ENCODE peak calls at places on chromosomes 11 and 22, in eight cellular contexts. C, F, W, Q, I, Z, H and B are unnamed samples.

GRCh38 chr11:62677709-62678108 is 1.2 kb downstream of the UBXN1 start:
- DNase-seq in C (no peak), F (no peak), W (no peak), Q (no peak), I (no peak), Z (no peak), H (no peak), B (no peak)

GRCh38 chr11:6799402-6799801 is at the start of gene OR6A2:
- DNase-seq in C (peak), F (peak), W (no peak), Q (no peak), I (no peak), Z (no peak), H (no peak), B (no peak)

GRCh38 chr11:8081591-8082021 is 595 bp downstream of the TUB start:
- DNase-seq in C (no peak), F (no peak), W (no peak), Q (no peak), I (no peak), Z (peak), H (no peak), B (no peak)

GRCh38 chr11:72048718-72049460 is 31.5 kb downstream of the NUMA1 start:
- DNase-seq in C (no peak), F (no peak), W (no peak), Q (no peak), I (peak), Z (no peak), H (no peak), B (no peak)

GRCh38 chr22:49943405-49943765 is 17.2 kb upstream of the PIM3 start:
- DNase-seq in C (no peak), F (no peak), W (no peak), Q (no peak), I (no peak), Z (no peak), H (no peak), B (no peak)

GRCh38 chr22:40326905-40327735 is 19.2 kb upstream of the ADSL start:
- DNase-seq in C (peak), F (no peak), W (no peak), Q (no peak), I (no peak), Z (no peak), H (no peak), B (no peak)

GRCh38 chr22:41910599-41911291 is 4.1 kb downstream of the SHISA8 start:
- DNase-seq in C (peak), F (no peak), W (no peak), Q (no peak), I (peak), Z (peak), H (no peak), B (no peak)

GRCh38 chr11:67468056-67468455 is 995 bp downstream of the TMEM134 start:
- DNase-seq in C (peak), F (no peak), W (no peak), Q (peak), I (no peak), Z (no peak), H (no peak), B (no peak)

GRCh38 chr11:111604392-111605009 is 2.3 kb downstream of the SIK2 start:
- DNase-seq in C (peak), F (peak), W (no peak), Q (no peak), I (no peak), Z (no peak), H (no peak), B (no peak)

GRCh38 chr22:19971276-19972124 is 29.9 kb upstream of the TXNRD2 start:
- DNase-seq in C (no peak), F (no peak), W (no peak), Q (no peak), I (no peak), Z (no peak), H (no peak), B (no peak)

GRCh38 chr11:69437001-69437875 is 44.2 kb upstream of the LINC01488 start:
- DNase-seq in C (peak), F (peak), W (no peak), Q (no peak), I (no peak), Z (peak), H (no peak), B (no peak)

GRCh38 chr22:44160416-44160815 is 20.3 kb upstream of the PARVG start:
- DNase-seq in C (no peak), F (no peak), W (no peak), Q (no peak), I (no peak), Z (peak), H (no peak), B (no peak)

GRCh38 chr22:25956801-25957200 is 212.5 kb upstream of the SEZ6L start:
- DNase-seq in C (no peak), F (no peak), W (no peak), Q (no peak), I (no peak), Z (no peak), H (no peak), B (no peak)

GRCh38 chr11:324131-324530 is 3.5 kb upstream of the IFITM3 start:
- DNase-seq in C (no peak), F (no peak), W (no peak), Q (no peak), I (no peak), Z (no peak), H (peak), B (no peak)

GRCh38 chr11:44605068-44605708 is 39.7 kb downstream of the CD82 start:
- DNase-seq in C (no peak), F (no peak), W (no peak), Q (no peak), I (no peak), Z (no peak), H (no peak), B (no peak)

GRCh38 chr11:34044664-34045485 is 6.7 kb upstream of the CAPRIN1 start:
- DNase-seq in C (peak), F (peak), W (peak), Q (no peak), I (no peak), Z (no peak), H (no peak), B (no peak)

GRCh38 chr22:32042924-32043323 is at the start of gene SLC5A1:
- DNase-seq in C (peak), F (no peak), W (no peak), Q (peak), I (no peak), Z (no peak), H (no peak), B (no peak)

GRCh38 chr11:71420455-71421241 is 27.5 kb downstream of the DHCR7 start:
- DNase-seq in C (peak), F (peak), W (no peak), Q (peak), I (no peak), Z (no peak), H (no peak), B (peak)